ENCODE peak calls at places on chromosomes 6 and 20, in eight cellular contexts. One of them, this sample, is unnamed.

GRCh38 chr20:63854766-63855362 is 6.4 kb upstream of the ABHD16B start:
- DNase-seq in fibroblast of the aortic adventitia: no peak
- DNase-seq in activated T-helper 9 cell treated with anti-CD3 and anti-CD28 coated beads, Interleukin-2, amount 50 U/mL, for 16 hours: no peak
- DNase-seq in central memory CD8-positive, alpha-beta T cell: no peak
- DNase-seq in GM04504: no peak
- DNase-seq in left ventricle myocardium inferior: peak
- DNase-seq in Ammon's horn: no peak
- DNase-seq in T-helper 22 cell: no peak
- DNase-seq in this sample: no peak

GRCh38 chr6:16276991-16277981 is 38.9 kb downstream of the GMPR start:
- DNase-seq in fibroblast of the aortic adventitia: peak
- DNase-seq in activated T-helper 9 cell treated with anti-CD3 and anti-CD28 coated beads, Interleukin-2, amount 50 U/mL, for 16 hours: no peak
- DNase-seq in central memory CD8-positive, alpha-beta T cell: no peak
- DNase-seq in GM04504: peak
- DNase-seq in left ventricle myocardium inferior: peak
- DNase-seq in Ammon's horn: no peak
- DNase-seq in T-helper 22 cell: no peak
- DNase-seq in this sample: no peak

GRCh38 chr6:110216140-110216539 is 35.9 kb downstream of the CDC40 start:
- DNase-seq in fibroblast of the aortic adventitia: no peak
- DNase-seq in activated T-helper 9 cell treated with anti-CD3 and anti-CD28 coated beads, Interleukin-2, amount 50 U/mL, for 16 hours: no peak
- DNase-seq in central memory CD8-positive, alpha-beta T cell: no peak
- DNase-seq in GM04504: no peak
- DNase-seq in left ventricle myocardium inferior: no peak
- DNase-seq in Ammon's horn: peak
- DNase-seq in T-helper 22 cell: no peak
- DNase-seq in this sample: no peak

GRCh38 chr6:166056637-166057036 is 111.0 kb downstream of the TBXT start:
- DNase-seq in fibroblast of the aortic adventitia: peak
- DNase-seq in activated T-helper 9 cell treated with anti-CD3 and anti-CD28 coated beads, Interleukin-2, amount 50 U/mL, for 16 hours: no peak
- DNase-seq in central memory CD8-positive, alpha-beta T cell: no peak
- DNase-seq in GM04504: no peak
- DNase-seq in left ventricle myocardium inferior: peak
- DNase-seq in Ammon's horn: peak
- DNase-seq in T-helper 22 cell: no peak
- DNase-seq in this sample: no peak

GRCh38 chr6:149334682-149335160 is 17.2 kb downstream of the TAB2 start:
- DNase-seq in fibroblast of the aortic adventitia: peak
- DNase-seq in activated T-helper 9 cell treated with anti-CD3 and anti-CD28 coated beads, Interleukin-2, amount 50 U/mL, for 16 hours: no peak
- DNase-seq in central memory CD8-positive, alpha-beta T cell: no peak
- DNase-seq in GM04504: peak
- DNase-seq in left ventricle myocardium inferior: no peak
- DNase-seq in Ammon's horn: no peak
- DNase-seq in T-helper 22 cell: no peak
- DNase-seq in this sample: no peak

GRCh38 chr6:41546475-41546865 is 289 bp downstream of the FOXP4 start:
- DNase-seq in fibroblast of the aortic adventitia: peak
- DNase-seq in activated T-helper 9 cell treated with anti-CD3 and anti-CD28 coated beads, Interleukin-2, amount 50 U/mL, for 16 hours: no peak
- DNase-seq in central memory CD8-positive, alpha-beta T cell: no peak
- DNase-seq in GM04504: no peak
- DNase-seq in left ventricle myocardium inferior: no peak
- DNase-seq in Ammon's horn: no peak
- DNase-seq in T-helper 22 cell: peak
- DNase-seq in this sample: peak

GRCh38 chr20:14521436-14521835 is 184.0 kb upstream of the FLRT3 start:
- DNase-seq in fibroblast of the aortic adventitia: no peak
- DNase-seq in activated T-helper 9 cell treated with anti-CD3 and anti-CD28 coated beads, Interleukin-2, amount 50 U/mL, for 16 hours: no peak
- DNase-seq in central memory CD8-positive, alpha-beta T cell: no peak
- DNase-seq in GM04504: no peak
- DNase-seq in left ventricle myocardium inferior: no peak
- DNase-seq in Ammon's horn: no peak
- DNase-seq in T-helper 22 cell: no peak
- DNase-seq in this sample: no peak

GRCh38 chr6:74280130-74280692 is 584.2 kb downstream of the CD109 start:
- DNase-seq in fibroblast of the aortic adventitia: no peak
- DNase-seq in activated T-helper 9 cell treated with anti-CD3 and anti-CD28 coated beads, Interleukin-2, amount 50 U/mL, for 16 hours: no peak
- DNase-seq in central memory CD8-positive, alpha-beta T cell: no peak
- DNase-seq in GM04504: peak
- DNase-seq in left ventricle myocardium inferior: no peak
- DNase-seq in Ammon's horn: no peak
- DNase-seq in T-helper 22 cell: no peak
- DNase-seq in this sample: no peak

GRCh38 chr6:53394704-53395103 is 46.0 kb upstream of the ELOVL5 start:
- DNase-seq in fibroblast of the aortic adventitia: no peak
- DNase-seq in activated T-helper 9 cell treated with anti-CD3 and anti-CD28 coated beads, Interleukin-2, amount 50 U/mL, for 16 hours: no peak
- DNase-seq in central memory CD8-positive, alpha-beta T cell: no peak
- DNase-seq in GM04504: no peak
- DNase-seq in left ventricle myocardium inferior: no peak
- DNase-seq in Ammon's horn: no peak
- DNase-seq in T-helper 22 cell: no peak
- DNase-seq in this sample: no peak

GRCh38 chr6:142985286-142985685 is 40.3 kb upstream of the HIVEP2 start:
- DNase-seq in fibroblast of the aortic adventitia: peak
- DNase-seq in activated T-helper 9 cell treated with anti-CD3 and anti-CD28 coated beads, Interleukin-2, amount 50 U/mL, for 16 hours: no peak
- DNase-seq in central memory CD8-positive, alpha-beta T cell: no peak
- DNase-seq in GM04504: no peak
- DNase-seq in left ventricle myocardium inferior: no peak
- DNase-seq in Ammon's horn: no peak
- DNase-seq in T-helper 22 cell: no peak
- DNase-seq in this sample: no peak

GRCh38 chr6:64817525-64817924 is 889.5 kb downstream of the EYS start:
- DNase-seq in fibroblast of the aortic adventitia: no peak
- DNase-seq in activated T-helper 9 cell treated with anti-CD3 and anti-CD28 coated beads, Interleukin-2, amount 50 U/mL, for 16 hours: no peak
- DNase-seq in central memory CD8-positive, alpha-beta T cell: no peak
- DNase-seq in GM04504: no peak
- DNase-seq in left ventricle myocardium inferior: no peak
- DNase-seq in Ammon's horn: no peak
- DNase-seq in T-helper 22 cell: no peak
- DNase-seq in this sample: no peak

GRCh38 chr6:33905081-33905609 is 101.3 kb upstream of the MLN start:
- DNase-seq in fibroblast of the aortic adventitia: no peak
- DNase-seq in activated T-helper 9 cell treated with anti-CD3 and anti-CD28 coated beads, Interleukin-2, amount 50 U/mL, for 16 hours: no peak
- DNase-seq in central memory CD8-positive, alpha-beta T cell: peak
- DNase-seq in GM04504: no peak
- DNase-seq in left ventricle myocardium inferior: no peak
- DNase-seq in Ammon's horn: no peak
- DNase-seq in T-helper 22 cell: peak
- DNase-seq in this sample: peak

GRCh38 chr20:25033941-25034335 is 24.0 kb downstream of the ACSS1 start:
- DNase-seq in fibroblast of the aortic adventitia: no peak
- DNase-seq in activated T-helper 9 cell treated with anti-CD3 and anti-CD28 coated beads, Interleukin-2, amount 50 U/mL, for 16 hours: no peak
- DNase-seq in central memory CD8-positive, alpha-beta T cell: no peak
- DNase-seq in GM04504: no peak
- DNase-seq in left ventricle myocardium inferior: no peak
- DNase-seq in Ammon's horn: no peak
- DNase-seq in T-helper 22 cell: no peak
- DNase-seq in this sample: no peak

GRCh38 chr20:48862279-48862678 is 34.5 kb upstream of the PREX1 start:
- DNase-seq in fibroblast of the aortic adventitia: no peak
- DNase-seq in activated T-helper 9 cell treated with anti-CD3 and anti-CD28 coated beads, Interleukin-2, amount 50 U/mL, for 16 hours: no peak
- DNase-seq in central memory CD8-positive, alpha-beta T cell: no peak
- DNase-seq in GM04504: no peak
- DNase-seq in left ventricle myocardium inferior: no peak
- DNase-seq in Ammon's horn: no peak
- DNase-seq in T-helper 22 cell: no peak
- DNase-seq in this sample: no peak

GRCh38 chr6:56595490-56596122 is 47.1 kb downstream of the DST start:
- DNase-seq in fibroblast of the aortic adventitia: peak
- DNase-seq in activated T-helper 9 cell treated with anti-CD3 and anti-CD28 coated beads, Interleukin-2, amount 50 U/mL, for 16 hours: no peak
- DNase-seq in central memory CD8-positive, alpha-beta T cell: no peak
- DNase-seq in GM04504: peak
- DNase-seq in left ventricle myocardium inferior: no peak
- DNase-seq in Ammon's horn: peak
- DNase-seq in T-helper 22 cell: no peak
- DNase-seq in this sample: peak

GRCh38 chr20:25247100-25247665 is 702 bp upstream of the PYGB start:
- DNase-seq in fibroblast of the aortic adventitia: peak
- DNase-seq in activated T-helper 9 cell treated with anti-CD3 and anti-CD28 coated beads, Interleukin-2, amount 50 U/mL, for 16 hours: no peak
- DNase-seq in central memory CD8-positive, alpha-beta T cell: no peak
- DNase-seq in GM04504: peak
- DNase-seq in left ventricle myocardium inferior: peak
- DNase-seq in Ammon's horn: peak
- DNase-seq in T-helper 22 cell: peak
- DNase-seq in this sample: peak

GRCh38 chr20:431012-431904 is 23.2 kb downstream of the RBCK1 start:
- DNase-seq in fibroblast of the aortic adventitia: peak
- DNase-seq in activated T-helper 9 cell treated with anti-CD3 and anti-CD28 coated beads, Interleukin-2, amount 50 U/mL, for 16 hours: no peak
- DNase-seq in central memory CD8-positive, alpha-beta T cell: no peak
- DNase-seq in GM04504: peak
- DNase-seq in left ventricle myocardium inferior: peak
- DNase-seq in Ammon's horn: peak
- DNase-seq in T-helper 22 cell: no peak
- DNase-seq in this sample: peak

GRCh38 chr20:57712851-57713504 is 3.2 kb upstream of the PMEPA1 start:
- DNase-seq in fibroblast of the aortic adventitia: no peak
- DNase-seq in activated T-helper 9 cell treated with anti-CD3 and anti-CD28 coated beads, Interleukin-2, amount 50 U/mL, for 16 hours: no peak
- DNase-seq in central memory CD8-positive, alpha-beta T cell: no peak
- DNase-seq in GM04504: no peak
- DNase-seq in left ventricle myocardium inferior: no peak
- DNase-seq in Ammon's horn: peak
- DNase-seq in T-helper 22 cell: no peak
- DNase-seq in this sample: no peak